ENCODE peak calls at places on chromosome 17, in eight cellular contexts. T, K, E, F, Y, R, X and G are unnamed samples.
A peak's percentile ranks its signal among the peaks of the same experiment; 100 is the strongest.

GRCh38 chr17:31559647-31560501 is 168.4 kb downstream of the RAB11FIP4 start:
- DNase-seq in T (no peak), K (no peak), E (peak; percentile 43), F (no peak), Y (peak; percentile 50), R (no peak), X (peak; percentile 19), G (peak; percentile 9)

GRCh38 chr17:15943971-15944719 is 785 bp upstream of the ADORA2B start:
- DNase-seq in T (no peak), K (no peak), E (no peak), F (no peak), Y (no peak), R (no peak), X (no peak), G (no peak)

GRCh38 chr17:385195-385835 is 32.7 kb upstream of the RPH3AL start:
- DNase-seq in T (no peak), K (peak; percentile 52), E (peak; percentile 83), F (no peak), Y (peak; percentile 70), R (peak; percentile 42), X (peak; percentile 50), G (no peak)

GRCh38 chr17:62075308-62075815 is 10.3 kb upstream of the MED13 start:
- DNase-seq in T (peak; percentile 62), K (no peak), E (no peak), F (no peak), Y (no peak), R (no peak), X (no peak), G (peak; percentile 49)

GRCh38 chr17:33039874-33040273 is 48.2 kb downstream of the SPACA3 start:
- DNase-seq in T (peak; percentile 78), K (no peak), E (no peak), F (peak; percentile 50), Y (no peak), R (no peak), X (no peak), G (peak; percentile 16)

GRCh38 chr17:48563385-48563838 is 14.7 kb downstream of the HOXB4 start:
- DNase-seq in T (peak; percentile 72), K (no peak), E (no peak), F (no peak), Y (no peak), R (no peak), X (no peak), G (no peak)

GRCh38 chr17:64357191-64357981 is 33.3 kb downstream of the PECAM1 start:
- DNase-seq in T (peak; percentile 94), K (peak; percentile 70), E (peak; percentile 75), F (peak; percentile 91), Y (no peak), R (peak; percentile 41), X (peak; percentile 22), G (peak; percentile 87)

GRCh38 chr17:82273327-82274133 is at the start of gene CSNK1D:
- DNase-seq in T (peak; percentile 74), K (peak; percentile 92), E (peak; percentile 91), F (peak; percentile 91), Y (peak; percentile 94), R (peak; percentile 95), X (peak; percentile 97), G (peak; percentile 78)

GRCh38 chr17:16419074-16419928 is 3.9 kb downstream of the TRPV2 start:
- DNase-seq in T (peak; percentile 94), K (no peak), E (no peak), F (peak; percentile 74), Y (no peak), R (no peak), X (no peak), G (peak; percentile 90)

GRCh38 chr17:47295037-47295873 is 28.5 kb upstream of the EFCAB13 start:
- DNase-seq in T (no peak), K (no peak), E (no peak), F (peak; percentile 69), Y (no peak), R (no peak), X (no peak), G (no peak)

GRCh38 chr17:45364531-45365390 is 47.9 kb upstream of the MAP3K14 start:
- DNase-seq in T (peak; percentile 37), K (no peak), E (peak; percentile 50), F (no peak), Y (no peak), R (no peak), X (no peak), G (peak; percentile 20)

GRCh38 chr17:21252289-21252874 is 828 bp downstream of the NATD1 start:
- DNase-seq in T (no peak), K (no peak), E (no peak), F (no peak), Y (no peak), R (no peak), X (no peak), G (no peak)

GRCh38 chr17:7969434-7969833 is 33.0 kb upstream of the GUCY2D start:
- DNase-seq in T (no peak), K (no peak), E (no peak), F (no peak), Y (no peak), R (no peak), X (no peak), G (no peak)

GRCh38 chr17:7974638-7975131 is 27.7 kb upstream of the GUCY2D start:
- DNase-seq in T (no peak), K (no peak), E (no peak), F (no peak), Y (no peak), R (no peak), X (no peak), G (no peak)

GRCh38 chr17:7971651-7972050 is 30.8 kb upstream of the GUCY2D start:
- DNase-seq in T (no peak), K (no peak), E (no peak), F (no peak), Y (no peak), R (no peak), X (no peak), G (no peak)

GRCh38 chr17:7967751-7968150 is 34.7 kb upstream of the GUCY2D start:
- DNase-seq in T (no peak), K (no peak), E (no peak), F (no peak), Y (no peak), R (no peak), X (no peak), G (no peak)

GRCh38 chr17:7972131-7972785 is 30.2 kb upstream of the GUCY2D start:
- DNase-seq in T (no peak), K (no peak), E (no peak), F (no peak), Y (no peak), R (no peak), X (no peak), G (no peak)
- TF ChIP-seq CTCF in T (peak; percentile 42), K (no peak), E (peak; percentile 22), F (no peak), Y (no peak), R (no peak), X (no peak), G (peak; percentile 5)

GRCh38 chr17:59105852-59106462 is 723 bp downstream of the TRIM37 start:
- DNase-seq in T (peak; percentile 41), K (peak; percentile 42), E (peak; percentile 69), F (peak; percentile 64), Y (peak; percentile 74), R (peak; percentile 73), X (peak; percentile 71), G (peak; percentile 37)

GRCh38 chr17:59106463-59107305 is at the start of gene TRIM37:
- DNase-seq in T (peak; percentile 99), K (peak; percentile 88), E (peak; percentile 99), F (peak; percentile 97), Y (peak; percentile 98), R (peak; percentile 99), X (peak; percentile 98), G (peak; percentile 98)

GRCh38 chr17:59107306-59107670 is 608 bp upstream of the TRIM37 start:
- DNase-seq in T (no peak), K (no peak), E (no peak), F (no peak), Y (no peak), R (no peak), X (no peak), G (no peak)

GRCh38 chr17:59110973-59111372 is 4.3 kb upstream of the TRIM37 start:
- DNase-seq in T (no peak), K (no peak), E (no peak), F (no peak), Y (no peak), R (no peak), X (no peak), G (no peak)

GRCh38 chr17:59108400-59109102 is 1.9 kb upstream of the TRIM37 start:
- DNase-seq in T (no peak), K (no peak), E (no peak), F (no peak), Y (no peak), R (no peak), X (no peak), G (no peak)
- H3K27ac ChIP-seq in T (no peak overlapping the region), K (no peak overlapping the region), E (no peak overlapping the region), F (no peak overlapping the region), Y (no peak overlapping the region), R (no peak overlapping the region), X (no peak overlapping the region), G (no peak overlapping the region)

GRCh38 chr17:49616086-49616485 is 40.4 kb downstream of the NXPH3 start:
- DNase-seq in T (no peak), K (no peak), E (no peak), F (no peak), Y (no peak), R (no peak), X (no peak), G (no peak)
- H3K36me3 ChIP-seq in T (peaks cover 28% of the 10 kb centered on the region), K (peaks cover 40% of the 10 kb centered on the region), E (peaks cover 68% of the 10 kb centered on the region), F (peaks cover 60% of the 10 kb centered on the region), Y (no peaks in the 10 kb centered on the region), R (peaks cover 32% of the 10 kb centered on the region), X (peaks cover 13% of the 10 kb centered on the region), G (peaks cover 32% of the 10 kb centered on the region)

GRCh38 chr17:7046127-7046724 is 2.3 kb upstream of the SLC16A11 start:
- DNase-seq in T (no peak), K (no peak), E (no peak), F (no peak), Y (no peak), R (peak; percentile 95), X (peak; percentile 95), G (no peak)
- TF ChIP-seq CTCF in T (no peak), K (peak; percentile 4), E (no peak), F (peak; percentile 26), Y (no peak), R (no peak), X (no peak), G (no peak)

GRCh38 chr17:29566473-29567361 is at the start of gene ABHD15:
- DNase-seq in T (peak; percentile 59), K (peak; percentile 43), E (peak; percentile 67), F (peak; percentile 70), Y (peak; percentile 70), R (peak; percentile 84), X (peak; percentile 84), G (no peak)
- H3K27ac ChIP-seq in T (peak within 1 kb of the TSS; percentile 78), K (peak within 1 kb of the TSS; percentile 94), E (peak within 1 kb of the TSS; percentile 84), F (peak within 1 kb of the TSS; percentile 86), Y (peak within 1 kb of the TSS; percentile 17), R (peak within 1 kb of the TSS; percentile 94), X (peak within 1 kb of the TSS; percentile 90), G (no peak within 1 kb of the TSS)

GRCh38 chr17:10683853-10684252 is 13.5 kb downstream of the SCO1 start:
- DNase-seq in T (peak; percentile 39), K (no peak), E (no peak), F (no peak), Y (no peak), R (no peak), X (no peak), G (no peak)
- H3K36me3 ChIP-seq in T (peaks cover 25% of the 10 kb centered on the region), K (peaks cover 77% of the 10 kb centered on the region), E (peaks cover 94% of the 10 kb centered on the region), F (peaks cover 64% of the 10 kb centered on the region), Y (no peaks in the 10 kb centered on the region), R (peaks cover 52% of the 10 kb centered on the region), X (peaks cover 33% of the 10 kb centered on the region), G (peaks cover 38% of the 10 kb centered on the region)

GRCh38 chr17:78991017-78991783 is 11.5 kb upstream of the LGALS3BP start:
- DNase-seq in T (no peak), K (no peak), E (no peak), F (no peak), Y (peak; percentile 26), R (no peak), X (peak; percentile 4), G (no peak)
- TF ChIP-seq CTCF in T (no peak), K (no peak), E (no peak), F (no peak), Y (no peak), R (no peak), X (no peak), G (no peak)